ENCODE peak calls at places on chromosomes 4 and X, in nine cellular contexts. One of them, this sample, is unnamed.

GRCh38 chrX:150258463-150259430 is 104.4 kb upstream of the MAMLD1 start:
- DNase-seq in EL: peak; percentile 49
- DNase-seq in NCI-H82: no peak
- DNase-seq in cardiac muscle cell: no peak
- DNase-seq in MV-4-11: no peak
- DNase-seq in posterior vena cava: no peak
- DNase-seq in lower leg skin: peak; percentile 37
- DNase-seq in T-helper 1 cell: no peak
- DNase-seq in Panc1: no peak
- DNase-seq in this sample: no peak

GRCh38 chrX:136658151-136658550 is 10.2 kb downstream of the CD40LG start:
- DNase-seq in MV-4-11: no peak
- DNase-seq in EL: no peak
- DNase-seq in T-helper 1 cell: no peak
- DNase-seq in cardiac muscle cell: no peak
- DNase-seq in NCI-H82: no peak
- DNase-seq in Panc1: no peak
- DNase-seq in posterior vena cava: no peak
- DNase-seq in lower leg skin: no peak
- DNase-seq in this sample: no peak

GRCh38 chr4:81260443-81261102 is 45.6 kb upstream of the PRKG2 start:
- DNase-seq in cardiac muscle cell: peak; percentile 14
- DNase-seq in EL: peak; percentile 1
- DNase-seq in MV-4-11: no peak
- DNase-seq in NCI-H82: peak; percentile 26
- DNase-seq in T-helper 1 cell: no peak
- DNase-seq in lower leg skin: no peak
- DNase-seq in posterior vena cava: no peak
- DNase-seq in Panc1: no peak
- DNase-seq in this sample: no peak

GRCh38 chrX:140514554-140514953 is 9.7 kb upstream of the SOX3 start:
- DNase-seq in T-helper 1 cell: no peak
- DNase-seq in EL: no peak
- DNase-seq in lower leg skin: no peak
- DNase-seq in cardiac muscle cell: no peak
- DNase-seq in NCI-H82: no peak
- DNase-seq in posterior vena cava: no peak
- DNase-seq in Panc1: no peak
- DNase-seq in MV-4-11: no peak
- DNase-seq in this sample: no peak

GRCh38 chr4:55989716-55990115 is 41.0 kb downstream of the CEP135 start:
- DNase-seq in cardiac muscle cell: no peak
- DNase-seq in EL: no peak
- DNase-seq in NCI-H82: no peak
- DNase-seq in lower leg skin: no peak
- DNase-seq in posterior vena cava: no peak
- DNase-seq in Panc1: no peak
- DNase-seq in MV-4-11: no peak
- DNase-seq in T-helper 1 cell: no peak
- DNase-seq in this sample: no peak

GRCh38 chrX:2894885-2895292 is 34.2 kb downstream of the ARSD start:
- DNase-seq in Panc1: no peak
- DNase-seq in MV-4-11: peak; percentile 82
- DNase-seq in NCI-H82: no peak
- DNase-seq in EL: peak; percentile 53
- DNase-seq in cardiac muscle cell: peak; percentile 38
- DNase-seq in lower leg skin: peak; percentile 64
- DNase-seq in T-helper 1 cell: no peak
- DNase-seq in posterior vena cava: peak; percentile 36
- DNase-seq in this sample: no peak

GRCh38 chrX:41110801-41111625 is 25.8 kb downstream of the USP9X start:
- DNase-seq in cardiac muscle cell: peak; percentile 56
- DNase-seq in T-helper 1 cell: no peak
- DNase-seq in EL: peak; percentile 41
- DNase-seq in MV-4-11: no peak
- DNase-seq in Panc1: no peak
- DNase-seq in posterior vena cava: no peak
- DNase-seq in NCI-H82: peak; percentile 90
- DNase-seq in lower leg skin: no peak
- DNase-seq in this sample: no peak

GRCh38 chrX:390459-390858 is 3.8 kb upstream of the PPP2R3B start:
- DNase-seq in cardiac muscle cell: no peak
- DNase-seq in T-helper 1 cell: no peak
- DNase-seq in Panc1: no peak
- DNase-seq in NCI-H82: no peak
- DNase-seq in posterior vena cava: no peak
- DNase-seq in lower leg skin: no peak
- DNase-seq in MV-4-11: no peak
- DNase-seq in EL: no peak
- DNase-seq in this sample: no peak

GRCh38 chr4:154376461-154376860 is 115.1 kb downstream of the DCHS2 start:
- DNase-seq in cardiac muscle cell: no peak
- DNase-seq in EL: no peak
- DNase-seq in Panc1: no peak
- DNase-seq in T-helper 1 cell: no peak
- DNase-seq in lower leg skin: no peak
- DNase-seq in posterior vena cava: no peak
- DNase-seq in MV-4-11: no peak
- DNase-seq in NCI-H82: no peak
- DNase-seq in this sample: no peak

GRCh38 chr4:22842360-22842759 is 149.6 kb downstream of the GBA3 start:
- DNase-seq in posterior vena cava: no peak
- DNase-seq in Panc1: no peak
- DNase-seq in MV-4-11: no peak
- DNase-seq in lower leg skin: no peak
- DNase-seq in NCI-H82: no peak
- DNase-seq in T-helper 1 cell: no peak
- DNase-seq in cardiac muscle cell: no peak
- DNase-seq in EL: no peak
- DNase-seq in this sample: no peak

GRCh38 chr4:771464-771863 is 54.5 kb downstream of the CPLX1 start:
- DNase-seq in T-helper 1 cell: no peak
- DNase-seq in EL: no peak
- DNase-seq in MV-4-11: no peak
- DNase-seq in cardiac muscle cell: no peak
- DNase-seq in Panc1: no peak
- DNase-seq in posterior vena cava: no peak
- DNase-seq in NCI-H82: no peak
- DNase-seq in lower leg skin: no peak
- DNase-seq in this sample: no peak

GRCh38 chr4:14744346-14744745 is 257.9 kb upstream of the CPEB2 start:
- DNase-seq in cardiac muscle cell: no peak
- DNase-seq in lower leg skin: no peak
- DNase-seq in NCI-H82: no peak
- DNase-seq in EL: no peak
- DNase-seq in posterior vena cava: no peak
- DNase-seq in T-helper 1 cell: no peak
- DNase-seq in Panc1: no peak
- DNase-seq in MV-4-11: no peak
- DNase-seq in this sample: no peak

GRCh38 chr4:47774078-47774477 is 63.8 kb downstream of the CORIN start:
- DNase-seq in lower leg skin: no peak
- DNase-seq in EL: no peak
- DNase-seq in NCI-H82: peak; percentile 48
- DNase-seq in T-helper 1 cell: no peak
- DNase-seq in MV-4-11: no peak
- DNase-seq in cardiac muscle cell: no peak
- DNase-seq in posterior vena cava: no peak
- DNase-seq in Panc1: no peak
- DNase-seq in this sample: no peak